ENCODE peak calls at places on chromosome 16, in seven cellular contexts. N is mesothelial cell of epicardium; V is stimulated activated CD8-positive, alpha-beta memory T cell treated with anti-CD3 and anti-CD28 coated beads, Interleukin-2, amount 100 ng/mL, for 48 hours; S is SK-N-DZ; C is NAMALWA; J is stimulated activated CD4-positive, alpha-beta T cell treated with anti-CD3 and anti-CD28 coated beads, Interleukin-2, amount 100 ng/mL, for 48 hours; P is T-helper 9 cell. D is an unnamed sample.

GRCh38 chr16:67186550-67186950 is 2.8 kb upstream of the MATCAP1 start:
- DNase-seq in S (no peak), C (no peak), V (no peak), J (no peak), N (no peak), P (no peak), D (no peak)

GRCh38 chr16:5062790-5063765 is 2.7 kb downstream of the C16orf89 start:
- DNase-seq in N (no peak), S (no peak), V (no peak), J (no peak), P (no peak), C (peak), D (no peak)

GRCh38 chr16:86899757-86900156 is 321.4 kb downstream of the FOXL1 start:
- DNase-seq in C (no peak), S (no peak), V (no peak), N (no peak), J (no peak), P (no peak), D (no peak)

GRCh38 chr16:29700253-29700987 is 21.4 kb downstream of the QPRT start:
- DNase-seq in V (peak), S (peak), N (no peak), C (peak), J (peak), P (peak), D (peak)

GRCh38 chr16:81380932-81381331 is 63.7 kb upstream of the CMIP start:
- DNase-seq in C (no peak), S (no peak), J (no peak), V (no peak), P (no peak), N (no peak), D (no peak)

GRCh38 chr16:82252582-82252981 is 82.6 kb upstream of the MPHOSPH6 start:
- DNase-seq in N (no peak), P (no peak), V (no peak), J (no peak), S (no peak), C (no peak), D (no peak)

GRCh38 chr16:65446441-65446840 is 324.6 kb upstream of the CDH11 start:
- DNase-seq in C (no peak), P (no peak), J (no peak), V (no peak), S (no peak), N (no peak), D (no peak)

GRCh38 chr16:1152651-1153259 is at the start of gene CACNA1H:
- DNase-seq in N (peak), J (peak), P (peak), S (no peak), V (peak), C (no peak), D (peak)

GRCh38 chr16:89507834-89508590 is at the start of gene SPG7:
- DNase-seq in N (peak), J (peak), C (peak), S (peak), V (peak), P (peak), D (peak)

GRCh38 chr16:64865037-64865696 is 256.7 kb downstream of the CDH11 start:
- DNase-seq in N (no peak), J (no peak), C (no peak), P (no peak), V (no peak), S (no peak), D (no peak)

GRCh38 chr16:30658731-30659506 is 688 bp downstream of the FBRS start:
- DNase-seq in P (peak), N (peak), S (peak), C (peak), J (peak), V (peak), D (peak)

GRCh38 chr16:65038125-65038524 is 83.7 kb downstream of the CDH11 start:
- DNase-seq in J (no peak), C (no peak), V (no peak), P (no peak), N (no peak), S (no peak), D (no peak)

GRCh38 chr16:87604572-87605135 is 2.3 kb downstream of the JPH3 start:
- DNase-seq in S (no peak), C (no peak), N (no peak), J (no peak), P (no peak), V (no peak), D (peak)

GRCh38 chr16:23597003-23597756 is 1.1 kb upstream of the NDUFAB1 start:
- DNase-seq in J (no peak), P (no peak), S (peak), N (no peak), V (no peak), C (peak), D (peak)

GRCh38 chr16:3734758-3735221 is 17.5 kb upstream of the TRAP1 start:
- DNase-seq in V (no peak), J (no peak), N (no peak), S (no peak), P (no peak), C (no peak), D (no peak)

GRCh38 chr16:22813946-22814325 is at the start of gene HS3ST2:
- DNase-seq in J (no peak), V (no peak), P (no peak), C (no peak), N (no peak), S (peak), D (peak)

GRCh38 chr16:85335584-85336492 is 223.6 kb upstream of the CIBAR2 start:
- DNase-seq in N (no peak), C (peak), J (no peak), S (no peak), V (no peak), P (no peak), D (no peak)

GRCh38 chr16:68999114-68999513 is 106.3 kb upstream of the HAS3 start:
- DNase-seq in C (no peak), J (no peak), P (no peak), V (no peak), S (no peak), N (no peak), D (no peak)

GRCh38 chr16:77143364-77143763 is 47.6 kb upstream of the MON1B start:
- DNase-seq in P (no peak), V (no peak), N (no peak), S (no peak), J (no peak), C (no peak), D (no peak)

GRCh38 chr16:85093705-85094104 is 18.6 kb downstream of the CIBAR2 start:
- DNase-seq in S (no peak), N (no peak), C (no peak), J (no peak), P (no peak), V (no peak), D (no peak)

GRCh38 chr16:11400076-11400475 is 54.8 kb downstream of the RMI2 start:
- DNase-seq in P (no peak), V (no peak), S (no peak), C (no peak), J (no peak), N (no peak), D (no peak)

GRCh38 chr16:53052519-53053501 is at the start of gene CHD9NB:
- DNase-seq in S (no peak), P (no peak), C (no peak), J (no peak), N (no peak), V (no peak), D (peak)

GRCh38 chr16:19907161-19907992 is 22.7 kb upstream of the GPRC5B start:
- DNase-seq in J (peak), P (peak), S (peak), V (peak), N (peak), C (peak), D (peak)

GRCh38 chr16:86575754-86576557 is 2.4 kb upstream of the FOXL1 start:
- DNase-seq in P (peak), V (peak), J (peak), S (peak), N (peak), C (no peak), D (peak)

GRCh38 chr16:57372372-57373116 is at the start of gene CX3CL1:
- DNase-seq in P (no peak), N (peak), S (peak), V (no peak), J (no peak), C (no peak), D (peak)

GRCh38 chr16:8620535-8620934 is 963 bp upstream of the METTL22 start:
- DNase-seq in P (no peak), V (no peak), S (no peak), J (no peak), N (no peak), C (no peak), D (no peak)

GRCh38 chr16:48082516-48082915 is 73.3 kb downstream of the ABCC12 start:
- DNase-seq in S (no peak), J (no peak), P (no peak), V (no peak), C (no peak), N (no peak), D (no peak)

GRCh38 chr16:75087040-75087979 is 29.3 kb downstream of the LDHD start:
- DNase-seq in C (no peak), P (no peak), S (peak), V (no peak), N (no peak), J (no peak), D (no peak)

GRCh38 chr16:5215911-5216310 is 118.3 kb upstream of the EEF2KMT start:
- DNase-seq in J (no peak), C (no peak), P (no peak), V (no peak), N (no peak), S (no peak), D (no peak)

GRCh38 chr16:2023098-2023925 is 3.4 kb upstream of the NHERF2 start:
- DNase-seq in V (peak), J (peak), C (peak), N (peak), P (peak), S (peak), D (peak)

GRCh38 chr16:89106533-89107208 is 13.0 kb downstream of the ACSF3 start:
- DNase-seq in C (no peak), P (no peak), V (no peak), N (no peak), J (no peak), S (no peak), D (no peak)

GRCh38 chr16:86245351-86245750 is 265.0 kb upstream of the FOXF1 start:
- DNase-seq in S (no peak), P (no peak), J (no peak), V (no peak), N (no peak), C (no peak), D (no peak)

GRCh38 chr16:27499659-27500055 is 50.1 kb downstream of the GTF3C1 start:
- DNase-seq in S (no peak), V (no peak), J (no peak), C (no peak), N (no peak), P (no peak), D (no peak)

GRCh38 chr16:85142129-85142513 is 29.8 kb upstream of the CIBAR2 start:
- DNase-seq in P (no peak), N (no peak), C (no peak), J (no peak), S (no peak), V (no peak), D (no peak)

GRCh38 chr16:55663770-55664677 is 8.2 kb downstream of the SLC6A2 start:
- DNase-seq in V (no peak), S (no peak), C (no peak), J (no peak), P (no peak), N (no peak), D (no peak)

GRCh38 chr16:11149011-11149616 is 106.9 kb downstream of the SOCS1 start:
- DNase-seq in N (no peak), P (no peak), C (no peak), J (no peak), S (no peak), V (no peak), D (no peak)

D was measured in BE2C.